ENCODE peak calls at places on chromosomes 4 and X, in seven cellular contexts. Z is CD4-positive, alpha-beta T cell; O is MCF 10A; X is IMR-90; T is uterus; V is omental fat pad; H is H9. P is an unnamed sample.

GRCh38 chrX:103376118-103376978 is at the start of gene BEX3:
- DNase-seq in O (peak; percentile 29), Z (peak; percentile 23), X (peak; percentile 59), T (peak; percentile 46), V (no peak), H (peak; percentile 93), P (no peak)

GRCh38 chr4:163148466-163149336 is 18.0 kb downstream of the NAF1 start:
- DNase-seq in T (no peak), Z (no peak), V (no peak), H (no peak), X (peak; percentile 9), O (no peak), P (no peak)

GRCh38 chrX:72180539-72180938 is 1.0 kb upstream of the PIN4 start:
- DNase-seq in Z (no peak), X (no peak), H (no peak), T (no peak), O (no peak), V (no peak), P (no peak)

GRCh38 chr4:169335331-169335730 is 64.6 kb upstream of the SH3RF1 start:
- DNase-seq in T (no peak), H (no peak), V (no peak), X (peak; percentile 33), O (peak; percentile 36), Z (no peak), P (peak; percentile 30)

GRCh38 chr4:161172396-161173026 is 991.3 kb downstream of the FSTL5 start:
- DNase-seq in T (no peak), H (no peak), Z (no peak), O (no peak), X (no peak), V (no peak), P (no peak)

GRCh38 chrX:68090266-68090665 is 343.0 kb downstream of the OPHN1 start:
- DNase-seq in H (no peak), O (no peak), X (no peak), V (no peak), T (no peak), Z (no peak), P (no peak)

GRCh38 chrX:54447461-54447860 is 7.3 kb downstream of the TSR2 start:
- DNase-seq in T (no peak), H (peak; percentile 38), O (peak; percentile 3), Z (no peak), V (no peak), X (no peak), P (no peak)

GRCh38 chr4:12126476-12126875 is 697.8 kb upstream of the HS3ST1 start:
- DNase-seq in O (no peak), X (no peak), H (no peak), Z (no peak), V (no peak), T (no peak), P (no peak)

GRCh38 chr4:4948370-4948769 is 70.9 kb downstream of the CYTL1 start:
- DNase-seq in V (no peak), Z (no peak), X (no peak), T (no peak), H (no peak), O (no peak), P (no peak)

GRCh38 chr4:108029321-108029720 is 39.6 kb downstream of the HADH start:
- DNase-seq in T (no peak), O (no peak), X (no peak), Z (peak; percentile 32), H (no peak), V (no peak), P (no peak)

DNA sequence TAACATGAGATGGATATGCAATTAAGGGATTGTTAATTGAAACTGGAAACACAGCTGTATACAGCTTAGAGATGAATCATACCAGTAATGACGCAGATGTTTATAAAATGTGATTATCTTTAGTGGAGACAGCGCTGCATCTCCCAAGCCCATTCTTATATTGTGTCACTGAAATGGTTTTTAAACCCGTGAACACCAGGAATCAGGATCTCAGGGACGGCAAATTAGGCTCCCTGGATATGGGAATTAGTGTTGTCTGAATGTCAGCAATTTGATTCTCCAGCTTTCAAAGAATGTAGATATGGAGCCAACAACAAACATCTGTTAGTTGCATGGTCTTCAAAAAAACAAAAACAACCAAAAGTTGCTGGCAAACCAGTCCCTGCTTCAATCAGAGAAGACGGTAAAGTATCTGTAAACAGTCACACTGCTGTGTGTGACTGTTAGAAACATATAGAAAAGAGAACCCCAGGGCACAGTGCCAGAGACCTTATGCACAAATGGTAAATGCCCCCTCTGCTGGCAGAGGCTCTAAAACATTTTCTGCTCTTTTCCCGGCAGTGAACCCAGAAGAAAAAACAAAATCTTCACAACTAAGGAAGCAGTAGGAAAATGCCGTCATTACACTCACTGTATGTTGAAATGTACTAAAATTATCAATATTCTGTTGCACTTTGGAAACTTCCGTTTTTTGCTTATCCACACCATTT is 351.9 kb upstream of the FTHL17 start:
- DNase-seq in Z (no peak), T (peak; percentile 23), O (peak; percentile 71), X (peak; percentile 62), V (no peak), H (peak; percentile 31), P (peak; percentile 18)
- TF ChIP-seq CTCF in Z (no peak), T (no peak), O (peak; percentile 31), X (peak; percentile 50), V (no peak), H (peak; percentile 63), P (peak; percentile 76)

GRCh38 chrX:96182366-96182765 is 502.3 kb upstream of the DIAPH2 start:
- DNase-seq in X (peak; percentile 15), O (peak; percentile 64), H (peak; percentile 78), V (no peak), T (no peak), Z (no peak), P (peak; percentile 2)

GRCh38 chrX:96181571-96181970 is 503.1 kb upstream of the DIAPH2 start:
- DNase-seq in V (no peak), O (no peak), Z (no peak), T (no peak), X (no peak), H (peak; percentile 27), P (no peak)

GRCh38 chrX:96183843-96184242 is 500.8 kb upstream of the DIAPH2 start:
- DNase-seq in T (no peak), Z (no peak), H (no peak), O (peak; percentile 25), X (peak; percentile 1), V (no peak), P (no peak)
- TF ChIP-seq CTCF in T (no peak), Z (no peak), H (peak; percentile 65), O (peak; percentile 33), X (peak; percentile 34), V (no peak), P (peak; percentile 62)

DNA sequence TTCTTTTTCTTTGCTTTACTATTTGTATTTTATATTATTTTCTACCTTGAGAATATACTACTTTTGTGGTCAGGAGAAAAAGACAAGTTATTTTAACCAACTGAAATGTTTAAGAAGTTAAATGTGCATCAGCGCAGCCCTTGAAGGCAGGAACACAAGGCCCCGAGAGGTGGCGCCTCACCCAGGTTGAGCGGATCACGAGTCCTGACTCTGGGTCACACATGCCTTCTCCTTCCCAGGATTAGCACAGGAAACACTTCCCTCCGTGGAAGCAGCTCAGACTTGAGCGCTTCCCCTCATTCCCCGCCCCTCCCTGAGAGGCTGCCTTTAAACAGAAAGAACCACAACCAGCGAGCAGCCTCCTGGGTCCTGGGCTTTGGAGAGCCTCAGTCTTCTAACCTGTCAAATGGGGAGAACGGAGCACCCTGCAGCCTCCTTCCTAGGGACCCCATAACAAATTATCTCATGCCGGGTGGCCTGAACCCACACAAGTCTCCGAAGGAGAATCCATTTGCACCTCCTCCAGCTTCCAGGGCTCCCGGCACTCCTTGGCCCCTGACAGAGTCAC is 217.6 kb downstream of the AFAP1 start:
- DNase-seq in Z (no peak), O (peak; percentile 28), T (no peak), V (no peak), X (no peak), H (no peak), P (no peak)
- TF ChIP-seq CTCF in Z (no peak), O (no peak), T (no peak), V (no peak), X (peak; percentile 39), H (peak; percentile 51), P (peak; percentile 27)

GRCh38 chr4:122814426-122814825 is 12.2 kb upstream of the FGF2 start:
- DNase-seq in O (no peak), X (no peak), Z (no peak), V (no peak), H (no peak), T (no peak), P (no peak)
- TF ChIP-seq CTCF in O (no peak), X (no peak), Z (no peak), V (no peak), H (no peak), T (no peak), P (no peak)

DNA sequence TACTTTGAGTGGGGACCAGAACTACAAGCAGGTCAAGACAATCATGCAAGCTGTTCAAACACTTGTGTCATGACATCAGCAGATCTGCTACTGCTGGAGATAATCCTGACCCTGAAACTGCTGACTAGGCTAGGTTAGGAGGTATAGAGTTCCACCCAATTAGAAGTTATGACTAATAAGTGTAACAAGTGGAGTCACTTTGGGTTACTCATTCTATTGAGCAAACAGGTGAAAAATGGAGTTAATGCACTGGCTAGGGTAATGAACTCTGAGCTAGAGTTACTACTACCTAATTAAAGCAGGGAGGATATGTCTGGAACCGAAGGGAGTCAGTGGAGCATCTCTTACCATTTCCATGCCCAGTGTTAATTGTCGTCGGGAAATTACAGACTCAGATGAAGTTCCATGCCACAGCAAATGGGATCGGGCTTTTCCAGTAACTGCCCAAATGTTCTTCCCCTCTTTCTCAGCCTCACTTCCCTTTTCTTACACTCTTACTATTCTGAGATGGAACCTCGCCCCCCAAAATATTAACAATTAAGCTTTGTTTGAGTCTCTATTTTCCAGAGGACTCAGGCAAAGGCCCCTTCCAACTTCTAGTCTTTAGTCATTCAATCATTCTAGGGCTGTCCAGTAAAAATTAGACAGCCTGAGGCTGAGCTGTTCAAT is 19.8 kb upstream of the MANBA start:
- DNase-seq in O (peak; percentile 73), X (peak; percentile 62), Z (no peak), T (no peak), V (no peak), H (no peak), P (peak; percentile 54)
- TF ChIP-seq CTCF in O (no peak), X (no peak), Z (no peak), T (no peak), V (no peak), H (no peak), P (no peak)

GRCh38 chrX:143664302-143664701 is 28.4 kb upstream of the SLITRK4 start:
- DNase-seq in O (peak; percentile 51), H (no peak), Z (no peak), X (no peak), V (no peak), T (no peak), P (no peak)
- TF ChIP-seq CTCF in O (peak; percentile 55), H (peak; percentile 73), Z (no peak), X (peak; percentile 49), V (no peak), T (peak; percentile 5), P (peak; percentile 75)

P was measured in HFFc6.